ENCODE peak calls at places on chromosome 4, in six cellular contexts. E is spleen, Z is stomach, D is SK-N-SH, B is K562, M is HL-60. A is an unnamed sample.
A peak's percentile ranks its signal among the peaks of the same experiment; 100 is the strongest.

GRCh38 chr4:183422962-183423653 is 21.3 kb upstream of the CDKN2AIP start:
- DNase-seq in E (no peak), Z (no peak), D (no peak), B (no peak), M (no peak), A (no peak)

GRCh38 chr4:57442834-57443291 is 332.7 kb upstream of the IGFBP7 start:
- DNase-seq in E (no peak), Z (peak; percentile 56), D (peak; percentile 54), B (peak; percentile 23), M (no peak), A (no peak)

GRCh38 chr4:63296773-63297172 is 1112.5 kb downstream of the TECRL start:
- DNase-seq in E (no peak), Z (no peak), D (no peak), B (no peak), M (no peak), A (no peak)

GRCh38 chr4:59973496-59973895 is 1226.6 kb upstream of the ADGRL3 start:
- DNase-seq in E (no peak), Z (no peak), D (no peak), B (no peak), M (no peak), A (no peak)

GRCh38 chr4:74516321-74516720 is 71.4 kb downstream of the AREG start:
- DNase-seq in E (no peak), Z (no peak), D (no peak), B (no peak), M (no peak), A (no peak)

GRCh38 chr4:130214268-130214667 is 1118.3 kb downstream of the C4orf33 start:
- DNase-seq in E (no peak), Z (no peak), D (no peak), B (no peak), M (no peak), A (no peak)

GRCh38 chr4:28062562-28062961 is 1201.9 kb downstream of the STIM2 start:
- DNase-seq in E (no peak), Z (no peak), D (no peak), B (no peak), M (no peak), A (no peak)

GRCh38 chr4:119046263-119046662 is 89.4 kb upstream of the MYOZ2 start:
- DNase-seq in E (no peak), Z (peak; percentile 71), D (no peak), B (no peak), M (no peak), A (peak; percentile 66)

GRCh38 chr4:79576480-79576803 is 168.4 kb upstream of the GK2 start:
- DNase-seq in E (no peak), Z (no peak), D (peak; percentile 48), B (peak; percentile 27), M (peak; percentile 3), A (no peak)

GRCh38 chr4:114807759-114808404 is 209.3 kb downstream of the UGT8 start:
- DNase-seq in E (no peak), Z (peak; percentile 45), D (peak; percentile 38), B (peak; percentile 41), M (no peak), A (peak; percentile 34)

GRCh38 chr4:39227906-39228305 is 45.6 kb downstream of the WDR19 start:
- DNase-seq in E (no peak), Z (no peak), D (no peak), B (no peak), M (no peak), A (no peak)

GRCh38 chr4:88660446-88661294 is 37.0 kb downstream of the NAP1L5 start:
- DNase-seq in E (no peak), Z (no peak), D (no peak), B (no peak), M (no peak), A (no peak)

GRCh38 chr4:2924765-2925301 is 38.4 kb downstream of the NOP14 start:
- DNase-seq in E (peak; percentile 24), Z (peak; percentile 70), D (no peak), B (no peak), M (no peak), A (no peak)

GRCh38 chr4:168551945-168552695 is 55.3 kb downstream of the PALLD start:
- DNase-seq in E (no peak), Z (no peak), D (no peak), B (peak; percentile 19), M (no peak), A (no peak)

GRCh38 chr4:101025755-101026154 is 321.6 kb downstream of the PPP3CA start:
- DNase-seq in E (no peak), Z (no peak), D (no peak), B (no peak), M (no peak), A (no peak)

GRCh38 chr4:129603241-129603931 is 507.4 kb downstream of the C4orf33 start:
- DNase-seq in E (no peak), Z (no peak), D (no peak), B (no peak), M (no peak), A (no peak)

GRCh38 chr4:974668-975067 is 1.3 kb upstream of the DGKQ start:
- DNase-seq in E (no peak), Z (no peak), D (no peak), B (no peak), M (no peak), A (peak; percentile 46)

GRCh38 chr4:71389149-71389840 is 50.5 kb downstream of the SLC4A4 start:
- DNase-seq in E (no peak), Z (peak; percentile 72), D (no peak), B (no peak), M (no peak), A (no peak)

GRCh38 chr4:55069248-55069647 is 56.1 kb downstream of the KDR start:
- DNase-seq in E (no peak), Z (no peak), D (no peak), B (no peak), M (no peak), A (no peak)

GRCh38 chr4:48603366-48604003 is 113.4 kb downstream of the ZAR1 start:
- DNase-seq in E (no peak), Z (no peak), D (no peak), B (no peak), M (no peak), A (no peak)

GRCh38 chr4:95867919-95868318 is 28.0 kb downstream of the PDHA2 start:
- DNase-seq in E (no peak), Z (no peak), D (no peak), B (peak; percentile 2), M (no peak), A (no peak)

GRCh38 chr4:40838742-40839141 is 89.0 kb downstream of the NSUN7 start:
- DNase-seq in E (no peak), Z (no peak), D (no peak), B (no peak), M (no peak), A (no peak)
- TF ChIP-seq CTCF in E (no peak), Z (no peak), D (peak; percentile 15), B (no peak), M (no peak), A (no peak)

GRCh38 chr4:123362103-123362502 is 34.5 kb upstream of the SPRY1 start:
- DNase-seq in E (no peak), Z (no peak), D (no peak), B (no peak), M (no peak), A (no peak)

GRCh38 chr4:123359449-123360306 is 36.9 kb upstream of the SPRY1 start:
- DNase-seq in E (no peak), Z (no peak), D (no peak), B (no peak), M (no peak), A (no peak)

GRCh38 chr4:123363729-123364128 is 32.9 kb upstream of the SPRY1 start:
- DNase-seq in E (no peak), Z (no peak), D (no peak), B (no peak), M (no peak), A (no peak)

GRCh38 chr4:123364906-123365305 is 31.7 kb upstream of the SPRY1 start:
- DNase-seq in E (no peak), Z (no peak), D (no peak), B (no peak), M (no peak), A (no peak)

DNA sequence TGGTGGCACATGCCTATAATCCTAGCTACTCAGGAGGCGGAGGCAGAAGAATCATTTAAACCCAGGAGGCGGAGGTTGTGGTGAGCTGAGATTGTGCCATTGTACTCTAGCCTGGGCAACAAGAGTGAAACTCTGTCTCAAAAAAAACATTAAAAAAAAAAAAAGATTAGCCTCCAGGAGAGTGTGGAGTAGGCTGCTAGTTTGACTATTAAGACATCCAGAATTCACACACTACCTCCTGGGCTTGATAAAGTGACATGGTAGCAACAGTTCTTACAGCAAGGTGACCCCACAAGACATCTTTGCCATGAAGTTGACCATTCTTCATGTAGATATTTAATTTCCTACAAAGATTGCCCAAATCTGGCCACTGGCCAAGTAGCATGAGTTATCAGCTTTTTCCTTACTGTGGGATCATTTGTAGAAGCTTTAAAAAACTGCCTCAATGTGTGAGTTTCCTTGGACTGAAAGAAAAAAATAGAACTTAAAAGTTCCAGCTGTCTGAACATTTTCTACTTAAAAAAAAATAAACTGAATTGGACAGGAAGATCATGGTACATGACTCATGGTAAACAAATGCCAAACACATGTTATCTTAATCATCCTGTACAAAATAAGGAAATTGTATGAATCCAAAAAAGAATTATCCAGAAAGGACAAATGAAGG is 35.3 kb upstream of the SPRY1 start:
- DNase-seq in E (no peak), Z (no peak), D (no peak), B (no peak), M (no peak), A (no peak)
- TF ChIP-seq POLR2AphosphoS5 in E (no peak), Z (no peak), D (peak; percentile 38), B (no peak), M (no peak), A (no peak)

GRCh38 chr4:76717431-76717830 is 180.5 kb downstream of the SOWAHB start:
- DNase-seq in E (no peak), Z (no peak), D (no peak), B (no peak), M (no peak), A (no peak)

GRCh38 chr4:76716658-76717057 is 181.3 kb downstream of the SOWAHB start:
- DNase-seq in E (no peak), Z (no peak), D (no peak), B (no peak), M (no peak), A (no peak)

GRCh38 chr4:76718806-76719205 is 179.1 kb downstream of the SOWAHB start:
- DNase-seq in E (no peak), Z (no peak), D (no peak), B (no peak), M (no peak), A (no peak)

GRCh38 chr4:76716020-76716419 is 181.9 kb downstream of the SOWAHB start:
- DNase-seq in E (no peak), Z (no peak), D (no peak), B (no peak), M (no peak), A (no peak)

GRCh38 chr4:76718021-76718420 is 179.9 kb downstream of the SOWAHB start:
- DNase-seq in E (no peak), Z (no peak), D (no peak), B (no peak), M (no peak), A (no peak)
- TF ChIP-seq CTCF in E (no peak), Z (no peak), D (no peak), B (no peak), M (no peak), A (no peak)

DNA sequence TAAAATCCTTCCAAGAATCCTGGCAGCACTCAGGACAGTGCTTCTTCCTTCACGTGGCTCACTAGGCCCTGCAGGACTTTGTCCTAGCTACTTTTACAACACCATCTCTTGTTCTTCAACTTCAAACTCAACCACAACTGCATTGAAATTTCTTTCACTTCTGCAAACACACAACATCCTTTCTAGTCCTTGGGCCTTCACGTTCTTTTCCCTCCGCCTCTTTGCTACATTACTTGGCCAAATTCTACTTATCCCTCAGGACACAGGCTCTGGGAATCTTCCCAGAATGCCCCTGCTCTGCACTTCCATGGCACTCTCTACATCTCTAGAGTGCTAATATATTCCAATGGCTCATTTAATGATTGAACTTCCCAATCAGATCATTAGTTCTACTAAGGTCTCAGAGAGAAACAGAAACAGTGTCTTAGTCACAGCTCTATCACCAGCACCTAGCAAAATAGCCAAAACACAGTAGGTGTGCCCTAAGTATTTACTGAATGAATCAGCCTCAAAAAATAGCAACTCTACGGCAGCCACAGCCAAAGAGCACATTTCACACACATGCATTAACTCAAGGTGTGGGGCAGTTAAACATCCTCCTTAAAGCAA is 73.3 kb downstream of the MANBA start:
- DNase-seq in E (no peak), Z (no peak), D (no peak), B (no peak), M (no peak), A (no peak)
- TF ChIP-seq POLR2AphosphoS5 in E (no peak), Z (no peak), D (no peak), B (no peak), M (no peak), A (no peak)

A was measured in upper lobe of left lung.